ENCODE peak calls at places on chromosomes 6 and 20, in six cellular contexts. D is lower leg skin, Z is GM12865, M is type B pancreatic cell, E is pancreas, P is left lung. J is an unnamed sample.

GRCh38 chr20:63106108-63106764 is 99.5 kb upstream of the BHLHE23 start:
- DNase-seq in M (no peak), E (peak), P (no peak), D (no peak), Z (no peak), J (no peak)

GRCh38 chr20:26347396-26347795 is 650.7 kb upstream of the ZNF337 start:
- DNase-seq in M (no peak), P (no peak), Z (no peak), D (no peak), E (no peak), J (no peak)

GRCh38 chr6:26183237-26183580 is 96.0 kb downstream of the HFE start:
- DNase-seq in D (no peak), Z (no peak), E (no peak), M (no peak), P (no peak), J (no peak)

GRCh38 chr6:130961148-130961547 is 101.9 kb downstream of the EPB41L2 start:
- DNase-seq in P (no peak), M (no peak), Z (peak), E (no peak), D (no peak), J (no peak)

GRCh38 chr6:83781506-83781905 is 71.7 kb upstream of the RIPPLY2 start:
- DNase-seq in M (no peak), P (no peak), E (no peak), Z (no peak), D (no peak), J (no peak)

GRCh38 chr20:22689246-22689645 is 104.9 kb upstream of the FOXA2 start:
- DNase-seq in D (no peak), M (no peak), E (no peak), P (no peak), Z (no peak), J (no peak)

GRCh38 chr20:50152394-50153152 is 950 bp downstream of the PEDS1 start:
- DNase-seq in P (no peak), Z (no peak), M (no peak), E (no peak), D (no peak), J (no peak)

GRCh38 chr6:36324191-36324590 is 12.5 kb downstream of the BNIP5 start:
- DNase-seq in Z (no peak), D (no peak), P (no peak), E (no peak), M (no peak), J (no peak)

GRCh38 chr6:118571121-118571520 is 23.0 kb downstream of the PLN start:
- DNase-seq in M (no peak), E (no peak), P (no peak), Z (no peak), D (no peak), J (no peak)

GRCh38 chr6:157269261-157269794 is 54.0 kb downstream of the TMEM242 start:
- DNase-seq in P (peak), E (no peak), M (no peak), D (peak), Z (no peak), J (no peak)

GRCh38 chr20:2476742-2477615 is 6.4 kb upstream of the SNRPB start:
- DNase-seq in D (no peak), P (no peak), E (no peak), M (no peak), Z (no peak), J (no peak)

GRCh38 chr20:20073851-20074252 is 21.5 kb downstream of the CFAP61 start:
- DNase-seq in Z (no peak), E (no peak), D (no peak), P (no peak), M (no peak), J (no peak)

GRCh38 chr20:44309763-44310663 is 989 bp downstream of the FITM2 start:
- DNase-seq in D (peak), P (peak), Z (no peak), E (no peak), M (no peak), J (no peak)

GRCh38 chr6:39861663-39862062 is 69.5 kb downstream of the DAAM2 start:
- DNase-seq in Z (no peak), P (no peak), E (no peak), D (no peak), M (no peak), J (no peak)

GRCh38 chr6:49606696-49607390 is 29.8 kb downstream of the RHAG start:
- DNase-seq in D (no peak), Z (peak), M (no peak), E (peak), P (no peak), J (no peak)

GRCh38 chr6:112298816-112299281 is 44.5 kb upstream of the LAMA4 start:
- DNase-seq in M (no peak), P (no peak), D (no peak), Z (no peak), E (no peak), J (no peak)

GRCh38 chr6:18047406-18047805 is 60.0 kb upstream of the KIF13A start:
- DNase-seq in P (no peak), Z (no peak), M (no peak), D (no peak), E (no peak), J (no peak)

GRCh38 chr6:25085761-25086160 is 150.0 kb upstream of the RIPOR2 start:
- DNase-seq in D (no peak), M (no peak), E (no peak), Z (peak), P (no peak), J (no peak)

GRCh38 chr20:35991142-35991771 is 22.9 kb downstream of the CNBD2 start:
- DNase-seq in M (no peak), E (no peak), Z (peak), P (no peak), D (no peak), J (no peak)

GRCh38 chr20:4998160-4998651 is 3.1 kb downstream of the SLC23A2 start:
- DNase-seq in Z (peak), M (no peak), E (no peak), P (no peak), D (no peak), J (no peak)

GRCh38 chr6:7106215-7106751 is 1.5 kb upstream of the RREB1 start:
- DNase-seq in P (no peak), D (no peak), E (no peak), M (no peak), Z (no peak), J (no peak)

DNA sequence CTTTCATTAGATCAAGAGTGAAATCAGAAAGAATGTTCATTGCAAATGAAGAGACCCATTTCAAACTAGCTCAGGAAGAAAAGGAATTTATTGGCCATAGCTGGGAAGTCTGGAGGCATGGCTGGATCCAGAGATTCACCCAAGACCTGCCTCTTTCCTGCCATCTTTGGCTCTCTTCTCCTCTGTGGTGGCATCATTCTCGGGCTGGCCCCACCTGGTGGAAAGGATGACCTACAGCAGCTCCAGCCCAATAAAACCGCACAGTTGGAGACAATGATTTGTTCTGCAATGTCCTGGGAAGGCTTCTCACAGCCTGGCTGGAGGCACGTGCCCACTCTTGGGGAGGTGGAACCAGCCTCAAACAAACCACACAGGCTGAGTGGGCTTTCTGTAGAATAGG is 18.1 kb upstream of the FERMT1 start:
- DNase-seq in M (no peak), E (no peak), D (no peak), P (no peak), Z (peak), J (no peak)
- TF ChIP-seq CTCF in M (peak), E (no peak), D (no peak), P (no peak), Z (peak), J (no peak)

GRCh38 chr20:16313917-16314316 is 259.3 kb downstream of the KIF16B start:
- DNase-seq in Z (peak), D (no peak), M (no peak), P (no peak), E (no peak), J (no peak)
- TF ChIP-seq CTCF in Z (no peak), D (no peak), M (no peak), P (no peak), E (no peak), J (no peak)

DNA sequence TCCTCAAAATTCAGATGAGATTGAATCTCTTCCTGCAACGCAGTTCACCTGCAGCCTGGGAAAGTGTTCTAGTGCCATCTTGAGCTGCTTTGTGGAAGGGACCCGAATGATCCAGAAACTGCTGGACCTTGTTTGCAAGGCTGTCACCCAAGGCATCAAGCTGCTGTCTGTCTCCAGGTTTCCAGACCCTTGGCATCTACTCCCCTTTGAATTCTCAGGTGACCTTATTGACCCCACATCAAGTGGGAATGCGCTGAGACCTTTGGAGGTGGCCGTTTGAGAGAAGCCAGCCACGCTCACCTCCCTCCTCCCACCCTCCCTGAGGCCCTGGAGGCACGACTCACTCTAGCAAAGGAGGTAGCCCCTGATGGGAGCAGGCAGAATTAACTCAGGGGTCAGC is 112.5 kb downstream of the EDN3 start:
- DNase-seq in E (no peak), M (no peak), Z (no peak), P (no peak), D (no peak), J (no peak)
- TF ChIP-seq CTCF in E (no peak), M (peak), Z (no peak), P (no peak), D (no peak), J (no peak)

DNA sequence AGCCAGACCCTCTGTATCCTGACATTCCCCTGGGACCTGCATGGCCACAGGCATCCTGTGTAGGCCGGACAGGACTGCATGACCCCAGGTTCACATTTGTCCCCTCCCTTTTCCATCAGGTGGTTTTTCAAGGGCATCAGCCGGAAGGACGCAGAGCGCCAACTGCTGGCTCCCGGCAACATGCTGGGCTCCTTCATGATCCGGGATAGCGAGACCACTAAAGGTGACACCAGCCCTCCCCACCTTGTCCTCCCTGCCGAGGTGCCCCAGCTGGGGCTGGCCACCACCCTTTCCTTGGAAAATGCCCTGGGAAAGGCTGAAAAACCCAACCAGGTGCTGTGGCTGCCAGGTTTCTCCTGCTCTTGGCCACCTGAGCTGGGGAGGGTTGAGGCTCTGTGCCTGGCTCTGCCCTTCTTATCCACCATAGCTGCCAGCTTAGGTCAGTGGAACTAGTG is 27.6 kb downstream of the HCK start:
- DNase-seq in M (no peak), E (no peak), D (no peak), Z (no peak), P (no peak), J (no peak)
- TF ChIP-seq CTCF in M (no peak), E (no peak), D (no peak), Z (no peak), P (no peak), J (no peak)

J was measured in mesothelial cell of epicardium.